ENCODE peak calls at places on chromosome 6, in four cellular contexts. K is CD4-positive, CD25-positive, alpha-beta regulatory T cell; W is H1; F is GM23338. V is an unnamed sample.

GRCh38 chr6:163457637-163458561 is 43.4 kb downstream of the QKI start:
- DNase-seq in W (no peak), F (peak; percentile 20), K (peak; percentile 44), V (no peak)

GRCh38 chr6:98583506-98583905 is 250.9 kb upstream of the POU3F2 start:
- DNase-seq in F (no peak), W (no peak), K (no peak), V (no peak)

GRCh38 chr6:87393026-87393622 is 14.6 kb upstream of the CFAP206 start:
- DNase-seq in F (peak; percentile 86), W (no peak), K (peak; percentile 83), V (peak; percentile 25)

GRCh38 chr6:45428734-45429133 is 51.0 kb upstream of the SUPT3H start:
- DNase-seq in K (no peak), W (no peak), F (no peak), V (no peak)

GRCh38 chr6:121635355-121635754 is 199.9 kb downstream of the GJA1 start:
- DNase-seq in F (no peak), W (no peak), K (no peak), V (no peak)

GRCh38 chr6:25359891-25360290 is 80.7 kb downstream of the CARMIL1 start:
- DNase-seq in K (no peak), F (no peak), W (no peak), V (no peak)

GRCh38 chr6:35477551-35478179 is 9.5 kb downstream of the RPL10A start:
- DNase-seq in K (no peak), F (no peak), W (no peak), V (no peak)

GRCh38 chr6:18047406-18047805 is 60.0 kb upstream of the KIF13A start:
- DNase-seq in W (no peak), F (no peak), K (no peak), V (no peak)

GRCh38 chr6:129321303-129321702 is 388.7 kb downstream of the ARHGAP18 start:
- DNase-seq in K (no peak), W (no peak), F (peak; percentile 18), V (no peak)

GRCh38 chr6:46039646-46040045 is 24.0 kb upstream of the CLIC5 start:
- DNase-seq in W (no peak), F (no peak), K (no peak), V (no peak)

GRCh38 chr6:34795836-34796425 is 4.0 kb downstream of the BLTP3A start:
- DNase-seq in F (no peak), K (no peak), W (no peak), V (no peak)

GRCh38 chr6:119495230-119495683 is 145.7 kb upstream of the MAN1A1 start:
- DNase-seq in K (no peak), F (no peak), W (no peak), V (no peak)

GRCh38 chr6:110013396-110013795 is 35.3 kb downstream of the GPR6 start:
- DNase-seq in K (no peak), W (no peak), F (no peak), V (no peak)

DNA sequence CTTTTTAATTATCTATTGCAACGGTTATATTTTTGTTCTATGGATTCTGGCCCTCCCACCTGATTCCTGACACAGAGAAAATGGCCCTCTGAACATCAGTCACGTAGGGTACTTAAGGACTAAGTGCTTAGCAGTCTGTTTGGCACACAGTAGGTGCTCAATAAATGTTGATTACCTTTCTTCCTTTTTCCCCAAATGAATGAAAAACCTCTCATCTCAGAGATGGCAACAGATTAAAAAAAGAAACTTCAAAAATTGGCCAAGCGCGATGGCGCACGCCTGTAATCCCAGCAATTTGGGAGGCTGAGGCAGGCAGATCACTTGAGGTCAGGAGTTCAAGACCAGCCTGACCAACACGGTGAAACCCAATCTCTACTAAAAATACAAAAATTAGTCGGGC is 31.5 kb downstream of the ATXN1 start:
- DNase-seq in W (no peak), K (no peak), F (no peak), V (no peak)
- H3K4me1 ChIP-seq in W (no peaks in the 10 kb centered on the region), K (peaks cover 30% of the 10 kb centered on the region), F (no peaks in the 10 kb centered on the region), V (no peaks in the 10 kb centered on the region)

GRCh38 chr6:83126807-83127206 is 59.3 kb downstream of the DOP1A start:
- DNase-seq in W (no peak), K (no peak), F (peak; percentile 6), V (no peak)
- H3K36me3 ChIP-seq in W (peaks cover 11% of the 10 kb centered on the region), K (peaks cover 82% of the 10 kb centered on the region), F (peaks cover 29% of the 10 kb centered on the region), V (peaks cover 2% of the 10 kb centered on the region)

GRCh38 chr6:81128671-81129070 is 623.8 kb downstream of the TENT5A start:
- DNase-seq in W (no peak), F (no peak), K (no peak), V (no peak)

GRCh38 chr6:81126150-81126549 is 626.3 kb downstream of the TENT5A start:
- DNase-seq in F (no peak), K (no peak), W (no peak), V (no peak)

GRCh38 chr6:81130071-81130470 is 622.4 kb downstream of the TENT5A start:
- DNase-seq in K (no peak), W (no peak), F (no peak), V (no peak)

GRCh38 chr6:81130969-81131368 is 621.5 kb downstream of the TENT5A start:
- DNase-seq in K (no peak), F (peak; percentile 2), W (no peak), V (no peak)
- H3K4me1 ChIP-seq in K (no peaks in the 10 kb centered on the region), F (no peaks in the 10 kb centered on the region), W (no peaks in the 10 kb centered on the region), V (no peaks in the 10 kb centered on the region)

DNA sequence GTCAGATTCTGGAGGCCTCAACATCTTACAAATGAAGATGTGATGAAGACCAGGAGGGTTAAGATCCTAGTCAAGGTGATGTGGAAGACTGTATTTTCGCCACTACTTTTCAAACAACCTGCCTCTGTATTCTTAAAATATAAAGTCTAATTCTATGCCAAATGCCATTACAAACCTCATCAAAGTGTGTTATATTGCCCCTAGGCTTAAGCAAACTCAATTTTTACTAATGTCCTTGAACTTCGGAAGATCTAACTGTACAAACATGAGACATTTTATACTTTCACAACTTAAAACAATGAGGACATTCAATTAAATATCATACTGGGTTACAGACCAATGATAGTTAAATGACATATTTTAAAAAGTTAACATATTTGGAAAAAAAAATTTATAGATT is 19.1 kb downstream of the ASCC3 start:
- DNase-seq in F (no peak), W (no peak), K (no peak), V (no peak)
- H3K36me3 ChIP-seq in F (peaks cover 10% of the 10 kb centered on the region), W (peaks cover 6% of the 10 kb centered on the region), K (peaks cover 70% of the 10 kb centered on the region), V (no peaks in the 10 kb centered on the region)

V was measured in iPS DF 6.9.